ENCODE peak calls at places on chromosomes 16 and 17, in six cellular contexts. J is H54, H is LHCN-M2, F is anterior cingulate cortex, X is left cardiac atrium, U is psoas muscle. M is an unnamed sample.

GRCh38 chr17:43338886-43339516 is 59.8 kb upstream of the ARL4D start:
- DNase-seq in J (no peak), H (peak; percentile 62), F (peak; percentile 45), X (peak; percentile 72), U (peak; percentile 79), M (peak; percentile 74)

GRCh38 chr17:5931611-5932010 is 138.6 kb upstream of the WSCD1 start:
- DNase-seq in J (no peak), H (no peak), F (no peak), X (no peak), U (no peak), M (no peak)

GRCh38 chr17:74182041-74182783 is 21.3 kb upstream of the RPL38 start:
- DNase-seq in J (no peak), H (no peak), F (no peak), X (no peak), U (no peak), M (no peak)

GRCh38 chr17:43846221-43846712 is 709 bp upstream of the CD300LG start:
- DNase-seq in J (peak; percentile 87), H (peak; percentile 59), F (no peak), X (peak; percentile 89), U (peak; percentile 87), M (peak; percentile 86)

GRCh38 chr17:61418433-61418832 is 18.8 kb downstream of the TBX2 start:
- DNase-seq in J (no peak), H (no peak), F (no peak), X (no peak), U (no peak), M (no peak)

GRCh38 chr16:69741519-69741918 is 13.2 kb downstream of the NOB1 start:
- DNase-seq in J (peak; percentile 23), H (peak; percentile 39), F (no peak), X (no peak), U (no peak), M (no peak)

GRCh38 chr16:89365996-89366395 is 124.4 kb downstream of the ANKRD11 start:
- DNase-seq in J (no peak), H (no peak), F (no peak), X (no peak), U (no peak), M (no peak)

GRCh38 chr17:73950515-73950914 is 253.0 kb upstream of the RPL38 start:
- DNase-seq in J (no peak), H (no peak), F (no peak), X (no peak), U (no peak), M (no peak)

GRCh38 chr17:63998050-63998720 is at the start of gene PRR29:
- DNase-seq in J (peak; percentile 85), H (peak; percentile 42), F (peak; percentile 3), X (peak; percentile 84), U (peak; percentile 71), M (peak; percentile 81)

GRCh38 chr17:57211543-57211942 is 44.8 kb upstream of the MSI2 start:
- DNase-seq in J (peak; percentile 48), H (peak; percentile 78), F (no peak), X (no peak), U (no peak), M (no peak)

GRCh38 chr16:49936791-49937190 is 80.9 kb upstream of the ZNF423 start:
- DNase-seq in J (no peak), H (no peak), F (no peak), X (no peak), U (no peak), M (no peak)

GRCh38 chr16:64434526-64435069 is 687.3 kb downstream of the CDH11 start:
- DNase-seq in J (no peak), H (no peak), F (no peak), X (no peak), U (no peak), M (no peak)

GRCh38 chr16:25875956-25876608 is 184.3 kb downstream of the HS3ST4 start:
- DNase-seq in J (no peak), H (no peak), F (no peak), X (no peak), U (no peak), M (no peak)

GRCh38 chr17:72407336-72408121 is 286.7 kb downstream of the SOX9 start:
- DNase-seq in J (peak; percentile 91), H (peak; percentile 99), F (peak; percentile 64), X (peak; percentile 59), U (no peak), M (no peak)

GRCh38 chr17:82039695-82040299 is 2.3 kb upstream of the DCXR start:
- DNase-seq in J (no peak), H (no peak), F (no peak), X (no peak), U (no peak), M (no peak)

GRCh38 chr16:3824121-3824795 is 56.3 kb downstream of the CREBBP start:
- DNase-seq in J (no peak), H (peak; percentile 38), F (no peak), X (no peak), U (no peak), M (peak; percentile 44)

GRCh38 chr16:53629151-53629550 is 74.5 kb downstream of the RPGRIP1L start:
- DNase-seq in J (no peak), H (no peak), F (no peak), X (no peak), U (no peak), M (no peak)

GRCh38 chr17:9239821-9240658 is 218.7 kb downstream of the NTN1 start:
- DNase-seq in J (no peak), H (peak; percentile 13), F (peak; percentile 44), X (peak; percentile 86), U (peak; percentile 82), M (peak; percentile 74)

GRCh38 chr17:80219777-80220708 is at the start of the genes SGSH and SLC26A11:
- DNase-seq in J (peak; percentile 94), H (peak; percentile 61), F (peak; percentile 37), X (peak; percentile 89), U (peak; percentile 87), M (peak; percentile 81)

GRCh38 chr16:85168732-85169256 is 56.5 kb upstream of the CIBAR2 start:
- DNase-seq in J (peak; percentile 91), H (peak; percentile 26), F (no peak), X (peak; percentile 82), U (peak; percentile 83), M (no peak)

GRCh38 chr17:63480826-63481487 is 4.1 kb downstream of the ACE start:
- DNase-seq in J (no peak), H (no peak), F (no peak), X (no peak), U (no peak), M (no peak)

GRCh38 chr17:2015314-2015713 is 9.8 kb downstream of the RTN4RL1 start:
- DNase-seq in J (no peak), H (no peak), F (no peak), X (no peak), U (no peak), M (no peak)

GRCh38 chr16:18966791-18967190 is 16.9 kb upstream of the TMC7 start:
- DNase-seq in J (no peak), H (no peak), F (no peak), X (no peak), U (no peak), M (no peak)

GRCh38 chr17:42155614-42156045 is 841 bp upstream of the RAB5C start:
- DNase-seq in J (no peak), H (no peak), F (no peak), X (no peak), U (no peak), M (no peak)

GRCh38 chr16:55329791-55330190 is 5.8 kb downstream of the IRX6 start:
- DNase-seq in J (no peak), H (no peak), F (no peak), X (no peak), U (no peak), M (no peak)